ENCODE peak calls at places on chromosomes 6 and 20, in four cellular contexts. L is HFF-Myc, Z is adrenal gland, T is A549. Q is an unnamed sample.

GRCh38 chr6:16388488-16388887 is 150.1 kb downstream of the GMPR start:
- DNase-seq in T (no peak), Z (no peak), L (no peak), Q (no peak)

GRCh38 chr20:63969851-63970713 is at the start of gene ZNF512B:
- DNase-seq in T (peak; percentile 67), L (no peak), Z (peak; percentile 71), Q (no peak)

GRCh38 chr6:39128106-39128505 is 13.1 kb upstream of the SAYSD1 start:
- DNase-seq in T (no peak), Z (no peak), L (no peak), Q (no peak)

GRCh38 chr6:166556871-166557322 is 29.6 kb downstream of the RAMACL start:
- DNase-seq in L (no peak), Z (peak; percentile 91), T (peak; percentile 23), Q (peak; percentile 96)

GRCh38 chr6:43809417-43810305 is 39.6 kb downstream of the VEGFA start:
- DNase-seq in L (no peak), T (peak; percentile 28), Z (no peak), Q (no peak)

GRCh38 chr6:77034161-77034560 is 429.1 kb downstream of the HTR1B start:
- DNase-seq in Z (no peak), L (no peak), T (no peak), Q (peak; percentile 52)

GRCh38 chr20:420721-421574 is 12.8 kb downstream of the RBCK1 start:
- DNase-seq in T (peak; percentile 63), Z (peak; percentile 59), L (no peak), Q (no peak)

GRCh38 chr6:106792536-106793236 is 163.3 kb downstream of the QRSL1 start:
- DNase-seq in L (no peak), T (no peak), Z (no peak), Q (no peak)

GRCh38 chr6:28982476-28983266 is 22.4 kb downstream of the ZNF311 start:
- DNase-seq in L (no peak), T (peak; percentile 46), Z (peak; percentile 24), Q (peak; percentile 61)

GRCh38 chr20:13990465-13990864 is at the start of gene SEL1L2:
- DNase-seq in L (no peak), Z (no peak), T (no peak), Q (no peak)

GRCh38 chr6:2396856-2397640 is 151.6 kb upstream of the GMDS start:
- DNase-seq in L (peak; percentile 77), T (no peak), Z (peak; percentile 58), Q (peak; percentile 26)

GRCh38 chr20:40393161-40393560 is 295.9 kb downstream of the MAFB start:
- DNase-seq in L (no peak), T (no peak), Z (no peak), Q (no peak)

GRCh38 chr20:4740774-4741431 is 19.2 kb downstream of the PRND start:
- DNase-seq in Z (no peak), L (no peak), T (peak; percentile 66), Q (no peak)

GRCh38 chr20:60748086-60748485 is 504.0 kb upstream of the CDH4 start:
- DNase-seq in L (no peak), Z (no peak), T (no peak), Q (no peak)

GRCh38 chr6:25175216-25175615 is 104.0 kb upstream of the CARMIL1 start:
- DNase-seq in T (no peak), L (no peak), Z (no peak), Q (no peak)

GRCh38 chr6:170082531-170083187 is 208.2 kb downstream of the DLL1 start:
- DNase-seq in T (no peak), L (no peak), Z (no peak), Q (no peak)

GRCh38 chr6:151286192-151286591 is 46.4 kb downstream of the AKAP12 start:
- DNase-seq in T (no peak), Z (no peak), L (no peak), Q (no peak)

GRCh38 chr6:116220172-116220571 is 33.7 kb downstream of the TSPYL4 start:
- DNase-seq in L (no peak), T (no peak), Z (no peak), Q (no peak)

GRCh38 chr20:38875170-38875993 is 50.8 kb upstream of the FAM83D start:
- DNase-seq in Z (peak; percentile 19), T (no peak), L (no peak), Q (no peak)

GRCh38 chr6:25138697-25139051 is 140.5 kb upstream of the CARMIL1 start:
- DNase-seq in L (no peak), Z (no peak), T (no peak), Q (no peak)

GRCh38 chr6:46932941-46933340 is 11.2 kb upstream of the ADGRF5 start:
- DNase-seq in L (no peak), T (no peak), Z (no peak), Q (no peak)

GRCh38 chr20:6007529-6008103 is 46.2 kb downstream of the LRRN4 start:
- DNase-seq in T (no peak), L (no peak), Z (no peak), Q (no peak)

GRCh38 chr20:7742479-7742878 is 197.8 kb downstream of the HAO1 start:
- DNase-seq in Z (no peak), L (peak; percentile 9), T (no peak), Q (no peak)

GRCh38 chr6:116384727-116385461 is 14.1 kb downstream of the DSE start:
- DNase-seq in Z (no peak), L (no peak), T (no peak), Q (no peak)

GRCh38 chr20:49595811-49596545 is 28.0 kb upstream of the PTGIS start:
- DNase-seq in L (no peak), T (no peak), Z (no peak), Q (no peak)

GRCh38 chr6:32642707-32643106 is 5.5 kb downstream of the HLA-DQA1 start:
- DNase-seq in Z (no peak), T (no peak), L (no peak), Q (no peak)

GRCh38 chr6:170137176-170137891 is 153.5 kb downstream of the DLL1 start:
- DNase-seq in Z (peak; percentile 38), T (no peak), L (no peak), Q (no peak)

GRCh38 chr6:125198285-125199009 is 44.9 kb downstream of the TPD52L1 start:
- DNase-seq in Z (no peak), L (no peak), T (no peak), Q (no peak)

GRCh38 chr20:18496042-18496441 is 983 bp downstream of the RBBP9 start:
- DNase-seq in Z (peak; percentile 41), L (no peak), T (no peak), Q (no peak)

GRCh38 chr20:62973033-62973745 is 20.7 kb downstream of the SLC17A9 start:
- DNase-seq in Z (no peak), L (no peak), T (no peak), Q (no peak)

GRCh38 chr6:85453490-85453889 is 3.6 kb downstream of the NT5E start:
- DNase-seq in T (no peak), L (no peak), Z (no peak), Q (no peak)
- H3K4me3 ChIP-seq in T (no peak overlapping the region), L (no peak overlapping the region), Z (no peak overlapping the region), Q (peak overlapping the region; percentile 94)

GRCh38 chr6:27867941-27868705 is 44.1 kb downstream of the OR2B2 start:
- DNase-seq in L (no peak), T (no peak), Z (no peak), Q (no peak)

GRCh38 chr6:27873101-27874030 is 38.8 kb downstream of the OR2B2 start:
- DNase-seq in L (peak; percentile 93), Z (no peak), T (no peak), Q (no peak)

GRCh38 chr6:27872634-27873028 is 39.6 kb downstream of the OR2B2 start:
- DNase-seq in T (no peak), L (no peak), Z (no peak), Q (no peak)

GRCh38 chr6:27870486-27870885 is 41.7 kb downstream of the OR2B2 start:
- DNase-seq in L (no peak), Z (no peak), T (no peak), Q (no peak)

DNA sequence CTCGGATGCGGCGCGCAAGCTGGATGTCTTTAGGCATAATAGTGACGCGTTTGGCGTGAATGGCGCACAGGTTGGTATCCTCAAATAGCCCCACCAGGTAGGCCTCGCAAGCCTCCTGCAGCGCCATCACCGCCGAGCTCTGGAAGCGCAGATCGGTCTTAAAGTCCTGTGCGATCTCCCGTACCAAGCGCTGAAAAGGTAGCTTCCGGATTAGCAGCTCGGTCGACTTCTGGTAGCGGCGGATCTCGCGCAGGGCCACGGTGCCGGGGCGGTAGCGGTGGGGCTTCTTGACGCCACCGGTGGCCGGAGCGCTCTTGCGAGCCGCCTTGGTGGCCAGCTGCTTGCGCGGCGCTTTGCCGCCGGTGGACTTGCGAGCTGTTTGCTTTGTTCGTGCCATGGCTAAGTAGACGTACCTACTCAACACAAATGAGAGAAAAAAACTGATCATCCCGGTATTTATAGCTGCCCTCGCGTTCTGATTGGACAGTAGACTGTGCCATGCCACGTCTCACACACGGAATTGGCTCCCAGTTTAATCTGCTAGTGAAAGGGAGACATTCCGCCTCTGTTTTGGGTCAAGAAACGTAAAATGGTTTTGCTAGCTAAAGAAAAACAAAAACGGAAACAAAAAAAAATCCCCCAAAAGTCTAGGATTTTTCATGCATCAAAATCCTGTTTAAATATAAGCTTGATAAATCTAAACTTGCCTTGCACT is 40.1 kb downstream of the OR2B2 start:
- DNase-seq in Z (peak; percentile 91), L (peak; percentile 99), T (peak; percentile 59), Q (peak; percentile 87)
- TF ChIP-seq CTCF in Z (no peak), L (no peak), T (no peak), Q (peak; percentile 36)

DNA sequence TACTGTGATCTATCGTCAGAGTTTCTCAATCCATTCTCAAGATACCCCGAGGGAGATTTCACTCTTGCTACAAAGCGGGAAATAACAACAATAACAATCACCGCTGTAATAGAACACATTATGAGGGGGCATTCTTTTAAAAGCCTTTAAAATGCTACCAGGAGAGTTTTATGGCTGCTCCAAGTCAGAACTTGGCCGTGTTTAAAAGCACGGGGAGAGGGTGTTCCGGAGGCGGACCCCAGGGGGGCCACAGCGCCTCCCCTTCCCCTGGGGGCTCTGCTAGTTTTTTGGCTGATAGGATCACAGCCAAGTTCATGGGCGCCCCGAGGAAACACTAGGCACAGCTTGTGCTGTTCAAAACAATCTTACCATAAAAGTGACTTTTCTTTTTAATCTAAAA is 617.1 kb upstream of the AGPAT4 start:
- DNase-seq in Z (no peak), T (no peak), L (no peak), Q (no peak)
- H3K4me3 ChIP-seq in Z (no peak overlapping the region), T (no peak overlapping the region), L (no peak overlapping the region), Q (no peak overlapping the region)

DNA sequence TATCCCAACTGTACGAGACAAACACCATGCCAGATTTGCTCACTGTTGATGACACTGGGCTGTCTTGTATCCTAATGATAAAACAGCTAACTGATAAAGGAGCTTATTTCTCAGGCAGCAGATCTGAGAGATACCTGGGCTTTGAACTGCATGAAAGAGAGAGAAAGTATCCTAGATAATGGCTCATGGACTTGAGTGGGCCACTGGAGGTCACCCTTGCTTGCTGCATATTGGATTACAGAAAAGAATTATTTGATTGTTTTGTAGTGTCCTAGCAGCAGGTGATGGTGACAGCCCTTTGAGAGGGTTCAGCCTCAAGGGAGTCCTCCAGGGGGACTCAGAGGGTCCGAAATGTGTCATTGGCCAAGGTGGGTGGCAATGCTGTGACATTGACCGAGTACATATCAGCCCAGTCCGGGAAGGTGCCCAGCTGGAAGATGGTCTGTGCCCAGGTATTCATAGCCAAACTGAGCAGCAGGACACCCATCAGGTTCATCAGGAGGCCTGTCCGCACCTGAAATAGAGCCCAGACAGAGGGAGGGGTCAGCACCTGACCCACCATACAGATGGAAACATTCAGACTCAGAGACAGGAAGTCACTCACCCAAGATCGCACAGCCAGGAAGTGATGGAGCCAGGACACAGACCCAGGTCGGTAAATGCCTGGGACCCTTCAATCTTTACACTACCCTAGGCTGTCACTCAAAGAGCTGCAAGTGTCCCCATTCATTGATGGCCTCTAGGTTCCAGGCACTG is 9.4 kb upstream of the OCSTAMP start:
- DNase-seq in Z (no peak), T (no peak), L (no peak), Q (no peak)
- TF ChIP-seq CTCF in Z (no peak), T (no peak), L (no peak), Q (peak; percentile 50)